ENCODE peak calls at places on chromosomes 13 and 19, in eight cellular contexts. V is SK-N-SH; D is cardiac muscle cell; G is CD8-positive, alpha-beta T cell; C is A673; O is heart right ventricle; M is IMR-90; E is uterus. S is an unnamed sample. For H3K9me3, the result is how much of the 10 kb centered on the place peaks cover.

GRCh38 chr13:41465215-41465907 is 8.0 kb downstream of the RGCC start:
- DNase-seq in V (no peak), D (peak), G (peak), C (no peak), O (peak), M (peak), E (no peak), S (peak)

GRCh38 chr19:46202872-46203860 is 26.4 kb upstream of the IGFL1 start:
- DNase-seq in V (no peak), D (no peak), G (no peak), C (no peak), O (no peak), M (no peak), E (no peak), S (no peak)

GRCh38 chr19:17454579-17454978 is 6.1 kb upstream of the TMEM221 start:
- DNase-seq in V (peak), D (no peak), G (no peak), C (no peak), O (no peak), M (no peak), E (no peak), S (no peak)

GRCh38 chr13:97233499-97233898 is 11.4 kb downstream of the MBNL2 start:
- DNase-seq in V (no peak), D (no peak), G (no peak), C (no peak), O (no peak), M (no peak), E (no peak), S (no peak)

GRCh38 chr13:111217661-111218060 is 102.6 kb downstream of the ARHGEF7 start:
- DNase-seq in V (no peak), D (no peak), G (no peak), C (no peak), O (no peak), M (no peak), E (no peak), S (no peak)

GRCh38 chr19:29576761-29577661 is 29.1 kb upstream of the POP4 start:
- DNase-seq in V (no peak), D (peak), G (peak), C (no peak), O (no peak), M (peak), E (no peak), S (no peak)

GRCh38 chr13:105665284-105665683 is 870.2 kb downstream of the EFNB2 start:
- DNase-seq in V (no peak), D (no peak), G (no peak), C (no peak), O (no peak), M (peak), E (no peak), S (no peak)

GRCh38 chr13:24097064-24097463 is 63.5 kb upstream of the SPATA13 start:
- DNase-seq in V (no peak), D (peak), G (no peak), C (peak), O (no peak), M (peak), E (no peak), S (no peak)

GRCh38 chr19:33301011-33301899 is 1.1 kb downstream of the CEBPA start:
- DNase-seq in V (peak), D (peak), G (no peak), C (no peak), O (no peak), M (no peak), E (peak), S (no peak)

GRCh38 chr13:40622246-40622645 is 44.2 kb downstream of the FOXO1 start:
- DNase-seq in V (no peak), D (no peak), G (no peak), C (no peak), O (no peak), M (no peak), E (no peak), S (no peak)

GRCh38 chr19:48798937-48799336 is 11.9 kb downstream of the BCAT2 start:
- DNase-seq in V (peak), D (no peak), G (no peak), C (peak), O (no peak), M (peak), E (no peak), S (no peak)

GRCh38 chr13:104841110-104841509 is 1694.4 kb downstream of the EFNB2 start:
- DNase-seq in V (no peak), D (no peak), G (no peak), C (no peak), O (no peak), M (no peak), E (no peak), S (no peak)

GRCh38 chr19:11061951-11062350 is 27.3 kb upstream of the LDLR start:
- DNase-seq in V (no peak), D (no peak), G (no peak), C (no peak), O (no peak), M (no peak), E (no peak), S (no peak)

GRCh38 chr13:46756977-46757376 is 40.0 kb downstream of the ESD start:
- DNase-seq in V (no peak), D (peak), G (no peak), C (no peak), O (no peak), M (peak), E (no peak), S (no peak)

GRCh38 chr19:3959766-3960131 is 11.2 kb downstream of the DAPK3 start:
- DNase-seq in V (no peak), D (no peak), G (no peak), C (no peak), O (no peak), M (no peak), E (no peak), S (no peak)

GRCh38 chr13:76885203-76886004 is 801 bp downstream of the KCTD12 start:
- DNase-seq in V (peak), D (peak), G (peak), C (peak), O (peak), M (peak), E (peak), S (peak)

GRCh38 chr19:8571006-8571411 is 6.2 kb downstream of the MYO1F start:
- DNase-seq in V (no peak), D (peak), G (peak), C (no peak), O (no peak), M (peak), E (no peak), S (peak)

GRCh38 chr19:1363599-1363998 is 20.1 kb upstream of the NDUFS7 start:
- DNase-seq in V (no peak), D (no peak), G (peak), C (no peak), O (no peak), M (no peak), E (no peak), S (no peak)

GRCh38 chr19:1362385-1363257 is 21.1 kb upstream of the NDUFS7 start:
- DNase-seq in V (no peak), D (no peak), G (no peak), C (no peak), O (no peak), M (no peak), E (no peak), S (no peak)

GRCh38 chr19:1361601-1362384 is 21.9 kb upstream of the NDUFS7 start:
- DNase-seq in V (no peak), D (peak), G (no peak), C (peak), O (no peak), M (peak), E (no peak), S (no peak)

GRCh38 chr19:1360126-1360817 is 23.4 kb upstream of the NDUFS7 start:
- DNase-seq in V (no peak), D (no peak), G (no peak), C (peak), O (no peak), M (no peak), E (no peak), S (no peak)

GRCh38 chr19:1360818-1361461 is 22.8 kb upstream of the NDUFS7 start:
- DNase-seq in V (peak), D (peak), G (no peak), C (peak), O (peak), M (peak), E (peak), S (no peak)
- H3K27ac ChIP-seq in V (peak), D (no peak), G (no peak), C (peak), O (peak), M (peak), E (peak), S (no peak)

GRCh38 chr19:50046649-50047503 is 21.1 kb downstream of the ZNF473 start:
- DNase-seq in V (peak), D (peak), G (peak), C (peak), O (peak), M (peak), E (peak), S (peak)

GRCh38 chr19:50043967-50044366 is 18.2 kb downstream of the ZNF473 start:
- DNase-seq in V (no peak), D (no peak), G (no peak), C (no peak), O (no peak), M (no peak), E (no peak), S (no peak)

GRCh38 chr19:50042363-50043024 is 16.7 kb downstream of the ZNF473 start:
- DNase-seq in V (no peak), D (no peak), G (no peak), C (no peak), O (no peak), M (no peak), E (no peak), S (no peak)

GRCh38 chr19:50047686-50048085 is 21.9 kb downstream of the ZNF473 start:
- DNase-seq in V (no peak), D (no peak), G (no peak), C (no peak), O (no peak), M (peak), E (no peak), S (no peak)

GRCh38 chr19:50044922-50045321 is 19.1 kb downstream of the ZNF473 start:
- DNase-seq in V (no peak), D (no peak), G (no peak), C (no peak), O (no peak), M (no peak), E (no peak), S (no peak)
- H3K9me3 ChIP-seq in V (under half), D (under half), G (under half), C (under half), O (half or more), M (half or more), E (half or more), S (under half)

GRCh38 chr19:1921825-1922224 is 16.6 kb downstream of the ADAT3 start:
- DNase-seq in V (no peak), D (no peak), G (no peak), C (no peak), O (no peak), M (no peak), E (no peak), S (no peak)

GRCh38 chr19:1923319-1923718 is 17.7 kb upstream of the CSNK1G2 start:
- DNase-seq in V (no peak), D (no peak), G (no peak), C (no peak), O (no peak), M (no peak), E (no peak), S (no peak)

GRCh38 chr19:1920644-1921043 is 15.4 kb downstream of the ADAT3 start:
- DNase-seq in V (no peak), D (no peak), G (no peak), C (no peak), O (no peak), M (no peak), E (no peak), S (no peak)

GRCh38 chr19:1922803-1923202 is 17.6 kb downstream of the ADAT3 start:
- DNase-seq in V (no peak), D (no peak), G (no peak), C (no peak), O (no peak), M (no peak), E (no peak), S (no peak)

GRCh38 chr19:1921326-1921725 is 16.1 kb downstream of the ADAT3 start:
- DNase-seq in V (no peak), D (no peak), G (no peak), C (no peak), O (no peak), M (no peak), E (peak), S (no peak)
- H3K27ac ChIP-seq in V (no peak), D (no peak), G (no peak), C (no peak), O (no peak), M (no peak), E (no peak), S (no peak)

GRCh38 chr19:50252887-50253268 is 49.5 kb downstream of the MYH14 start:
- DNase-seq in V (no peak), D (no peak), G (no peak), C (no peak), O (no peak), M (no peak), E (no peak), S (no peak)
- H3K9me3 ChIP-seq in V (under half), D (under half), G (under half), C (under half), O (under half), M (under half), E (under half), S (under half)

GRCh38 chr13:114269281-114269770 is 12.1 kb upstream of the UPF3A start:
- DNase-seq in V (no peak), D (no peak), G (no peak), C (no peak), O (no peak), M (no peak), E (no peak), S (no peak)
- H3K27ac ChIP-seq in V (no peak), D (no peak), G (no peak), C (no peak), O (no peak), M (no peak), E (no peak), S (no peak)